ENCODE peak calls at places on chromosomes 2 and 18, in nine cellular contexts. A is sigmoid colon, J is GM12865, Z is fibroblast of villous mesenchyme, E is lower lobe of right lung, R is stomach, S is WTC11, D is fibroblast of lung, Q is ascending aorta. G is an unnamed sample.

GRCh38 chr18:35616664-35617423 is 35.3 kb downstream of the GALNT1 start:
- DNase-seq in A (no peak), J (peak), Z (peak), E (peak), R (peak), S (no peak), D (peak), Q (peak), G (no peak)

GRCh38 chr2:223058952-223059716 is 7.1 kb downstream of the KCNE4 start:
- DNase-seq in A (no peak), J (no peak), Z (peak), E (no peak), R (peak), S (no peak), D (peak), Q (no peak), G (no peak)

GRCh38 chr2:42929985-42930581 is 137.7 kb upstream of the HAAO start:
- DNase-seq in A (no peak), J (no peak), Z (peak), E (no peak), R (no peak), S (no peak), D (peak), Q (no peak), G (no peak)

GRCh38 chr2:106160786-106161261 is 33.3 kb downstream of the UXS1 start:
- DNase-seq in A (no peak), J (no peak), Z (no peak), E (no peak), R (no peak), S (no peak), D (no peak), Q (no peak), G (no peak)

GRCh38 chr2:26189751-26190150 is 16.9 kb downstream of the GAREM2 start:
- DNase-seq in A (no peak), J (no peak), Z (no peak), E (no peak), R (no peak), S (no peak), D (no peak), Q (peak), G (no peak)

GRCh38 chr2:156818944-156819343 is 382.8 kb downstream of the GPD2 start:
- DNase-seq in A (no peak), J (no peak), Z (peak), E (no peak), R (no peak), S (no peak), D (no peak), Q (no peak), G (no peak)

GRCh38 chr18:28854964-28855363 is 678.0 kb upstream of the CDH2 start:
- DNase-seq in A (no peak), J (no peak), Z (peak), E (no peak), R (no peak), S (no peak), D (peak), Q (no peak), G (no peak)

GRCh38 chr2:145431181-145431951 is 911.4 kb upstream of the ZEB2 start:
- DNase-seq in A (no peak), J (no peak), Z (no peak), E (no peak), R (no peak), S (peak), D (no peak), Q (no peak), G (no peak)

GRCh38 chr2:144472911-144473310 is 47.0 kb downstream of the ZEB2 start:
- DNase-seq in A (no peak), J (no peak), Z (no peak), E (no peak), R (no peak), S (no peak), D (no peak), Q (no peak), G (no peak)

GRCh38 chr2:231361701-231362588 is 33.6 kb upstream of the B3GNT7 start:
- DNase-seq in A (peak), J (peak), Z (no peak), E (peak), R (no peak), S (no peak), D (no peak), Q (peak), G (no peak)
- TF ChIP-seq CTCF in A (no peak), J (peak), Z (no peak), E (peak), R (no peak), S (no peak), D (no peak), Q (no peak), G (no peak)

GRCh38 chr2:54115284-54116137 is at the start of gene ACYP2:
- DNase-seq in A (peak), J (peak), Z (peak), E (peak), R (peak), S (peak), D (peak), Q (peak), G (peak)
- TF ChIP-seq CTCF in A (peak), J (no peak), Z (peak), E (peak), R (peak), S (no peak), D (peak), Q (no peak), G (no peak)

DNA sequence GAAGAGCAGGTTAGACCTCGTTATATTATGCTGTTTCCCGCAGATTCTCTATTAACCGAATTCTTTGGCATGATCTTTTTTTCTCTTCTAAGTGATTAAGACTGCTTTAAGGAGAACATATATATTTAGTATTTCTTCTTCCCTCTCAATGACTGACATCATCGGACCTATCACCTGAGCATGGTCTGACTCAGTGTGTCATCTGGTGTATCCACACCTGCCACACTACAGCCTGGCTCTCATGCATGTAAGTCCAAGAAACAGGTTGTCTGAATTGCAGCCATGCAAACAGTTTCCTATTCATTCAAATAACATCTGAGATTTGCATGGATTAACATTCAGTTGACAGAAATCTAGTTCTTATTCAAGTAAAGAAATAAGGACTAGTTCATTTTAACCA is 55.1 kb upstream of the CWC22 start:
- DNase-seq in A (no peak), J (no peak), Z (no peak), E (no peak), R (no peak), S (no peak), D (no peak), Q (no peak), G (no peak)
- TF ChIP-seq CTCF in A (no peak), J (no peak), Z (no peak), E (no peak), R (no peak), S (no peak), D (no peak), Q (no peak), G (no peak)

DNA sequence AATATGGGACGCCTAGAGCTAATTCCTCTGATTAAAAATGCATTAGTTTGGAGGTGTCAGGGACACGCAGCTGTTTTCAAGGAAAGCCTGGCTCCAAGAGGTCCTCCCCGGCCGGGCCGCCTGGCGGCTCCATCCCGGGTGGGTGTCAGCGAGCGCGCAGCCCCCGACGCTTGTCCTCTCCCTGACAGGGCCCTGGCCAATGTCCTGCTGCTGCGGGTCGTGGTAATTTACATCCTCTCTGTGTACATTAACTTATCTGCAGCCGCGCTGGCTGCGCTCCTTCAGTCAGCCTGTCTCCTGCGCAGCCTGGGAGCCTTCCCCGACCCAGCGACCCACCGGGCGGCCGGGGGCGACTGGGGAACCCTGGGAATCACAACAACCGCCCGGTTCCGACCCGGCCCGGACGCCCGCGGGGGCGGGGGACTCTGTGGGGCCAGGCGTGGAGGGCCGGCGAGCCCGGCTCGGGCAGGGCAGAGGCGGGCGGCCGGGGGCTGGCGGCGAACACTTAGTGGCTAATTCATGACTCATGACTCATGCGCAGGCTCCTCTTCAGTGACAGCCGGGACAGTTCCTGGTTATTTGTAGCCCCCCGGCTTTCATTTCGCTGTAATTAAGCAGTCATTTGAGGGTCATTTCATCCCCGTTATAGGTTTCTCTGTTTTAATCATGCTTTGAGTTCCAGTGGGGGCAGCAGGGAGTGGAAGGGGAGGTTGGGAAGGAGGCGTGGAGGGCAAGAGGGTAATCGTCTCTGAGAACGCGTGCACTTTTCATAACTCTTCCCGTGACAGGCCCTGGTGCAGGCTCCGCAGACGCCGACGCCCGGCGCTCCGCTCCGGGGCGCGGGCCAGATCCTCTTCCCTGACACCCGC is 141.9 kb upstream of the CTAGE1 start:
- DNase-seq in A (peak), J (no peak), Z (peak), E (peak), R (peak), S (peak), D (peak), Q (peak), G (peak)
- TF ChIP-seq CTCF in A (peak), J (no peak), Z (peak), E (peak), R (no peak), S (no peak), D (peak), Q (peak), G (peak)

G was measured in type B pancreatic cell.